ENCODE peak calls at places on chromosome 1, in seven cellular contexts. One of them, this sample, is unnamed.

GRCh38 chr1:39294531-39294930 is 90.0 kb downstream of the MACF1 start:
- DNase-seq in ACHN: no peak
- DNase-seq in left cardiac atrium: no peak
- DNase-seq in progenitor cell of endocrine pancreas: no peak
- DNase-seq in H1: no peak
- DNase-seq in KBM-7: no peak
- DNase-seq in aorta: no peak
- DNase-seq in this sample: no peak

GRCh38 chr1:205313681-205314308 is 7.8 kb downstream of the NUAK2 start:
- DNase-seq in progenitor cell of endocrine pancreas: peak
- DNase-seq in KBM-7: peak
- DNase-seq in H1: peak
- DNase-seq in ACHN: no peak
- DNase-seq in left cardiac atrium: peak
- DNase-seq in aorta: peak
- DNase-seq in this sample: peak

GRCh38 chr1:45325816-45326506 is 734 bp upstream of the HPDL start:
- DNase-seq in aorta: no peak
- DNase-seq in H1: no peak
- DNase-seq in left cardiac atrium: no peak
- DNase-seq in ACHN: peak
- DNase-seq in progenitor cell of endocrine pancreas: no peak
- DNase-seq in KBM-7: no peak
- DNase-seq in this sample: no peak

GRCh38 chr1:206814716-206815341 is 42.5 kb upstream of the IL10 start:
- DNase-seq in progenitor cell of endocrine pancreas: no peak
- DNase-seq in KBM-7: no peak
- DNase-seq in aorta: no peak
- DNase-seq in ACHN: peak
- DNase-seq in H1: no peak
- DNase-seq in left cardiac atrium: no peak
- DNase-seq in this sample: no peak

GRCh38 chr1:108686609-108687313 is 5.3 kb upstream of the PRPF38B start:
- DNase-seq in KBM-7: no peak
- DNase-seq in H1: no peak
- DNase-seq in ACHN: no peak
- DNase-seq in left cardiac atrium: no peak
- DNase-seq in progenitor cell of endocrine pancreas: no peak
- DNase-seq in aorta: no peak
- DNase-seq in this sample: no peak

GRCh38 chr1:80987106-80987505 is 813.6 kb upstream of the ADGRL2 start:
- DNase-seq in left cardiac atrium: no peak
- DNase-seq in H1: no peak
- DNase-seq in KBM-7: no peak
- DNase-seq in ACHN: no peak
- DNase-seq in aorta: no peak
- DNase-seq in progenitor cell of endocrine pancreas: no peak
- DNase-seq in this sample: no peak

GRCh38 chr1:245742891-245743290 is 588.1 kb downstream of the KIF26B start:
- DNase-seq in progenitor cell of endocrine pancreas: no peak
- DNase-seq in KBM-7: no peak
- DNase-seq in ACHN: peak
- DNase-seq in left cardiac atrium: no peak
- DNase-seq in H1: no peak
- DNase-seq in aorta: no peak
- DNase-seq in this sample: peak

GRCh38 chr1:31397360-31398095 is 15.5 kb upstream of the SERINC2 start:
- DNase-seq in progenitor cell of endocrine pancreas: no peak
- DNase-seq in ACHN: no peak
- DNase-seq in aorta: no peak
- DNase-seq in KBM-7: no peak
- DNase-seq in H1: no peak
- DNase-seq in left cardiac atrium: no peak
- DNase-seq in this sample: no peak

GRCh38 chr1:153626929-153627796 is at the start of gene S100A13:
- DNase-seq in ACHN: peak
- DNase-seq in progenitor cell of endocrine pancreas: peak
- DNase-seq in aorta: peak
- DNase-seq in left cardiac atrium: peak
- DNase-seq in H1: peak
- DNase-seq in KBM-7: peak
- DNase-seq in this sample: peak

GRCh38 chr1:234467821-234468220 is 11.2 kb downstream of the TARBP1 start:
- DNase-seq in KBM-7: no peak
- DNase-seq in left cardiac atrium: no peak
- DNase-seq in progenitor cell of endocrine pancreas: no peak
- DNase-seq in H1: no peak
- DNase-seq in aorta: no peak
- DNase-seq in ACHN: no peak
- DNase-seq in this sample: no peak

GRCh38 chr1:30976143-30976542 is 67.6 kb upstream of the SDC3 start:
- DNase-seq in left cardiac atrium: no peak
- DNase-seq in H1: no peak
- DNase-seq in progenitor cell of endocrine pancreas: no peak
- DNase-seq in ACHN: peak
- DNase-seq in KBM-7: no peak
- DNase-seq in aorta: no peak
- DNase-seq in this sample: no peak

GRCh38 chr1:224217655-224218615 is 34.9 kb downstream of the DEGS1 start:
- DNase-seq in H1: no peak
- DNase-seq in ACHN: no peak
- DNase-seq in KBM-7: peak
- DNase-seq in aorta: no peak
- DNase-seq in left cardiac atrium: no peak
- DNase-seq in progenitor cell of endocrine pancreas: no peak
- DNase-seq in this sample: no peak

GRCh38 chr1:10791117-10791951 is 5.1 kb downstream of the CASZ1 start:
- DNase-seq in aorta: no peak
- DNase-seq in ACHN: no peak
- DNase-seq in progenitor cell of endocrine pancreas: no peak
- DNase-seq in left cardiac atrium: no peak
- DNase-seq in KBM-7: peak
- DNase-seq in H1: no peak
- DNase-seq in this sample: peak

GRCh38 chr1:175373786-175374623 is 181.4 kb upstream of the KIAA0040 start:
- DNase-seq in left cardiac atrium: no peak
- DNase-seq in ACHN: peak
- DNase-seq in H1: peak
- DNase-seq in KBM-7: peak
- DNase-seq in aorta: no peak
- DNase-seq in progenitor cell of endocrine pancreas: peak
- DNase-seq in this sample: peak

GRCh38 chr1:113415256-113416189 is 25.2 kb downstream of the MAGI3 start:
- DNase-seq in progenitor cell of endocrine pancreas: no peak
- DNase-seq in left cardiac atrium: no peak
- DNase-seq in H1: no peak
- DNase-seq in KBM-7: peak
- DNase-seq in ACHN: no peak
- DNase-seq in aorta: no peak
- DNase-seq in this sample: no peak

GRCh38 chr1:25773441-25774125 is 26.4 kb upstream of the SELENON start:
- DNase-seq in H1: no peak
- DNase-seq in left cardiac atrium: no peak
- DNase-seq in KBM-7: no peak
- DNase-seq in aorta: no peak
- DNase-seq in progenitor cell of endocrine pancreas: peak
- DNase-seq in ACHN: peak
- DNase-seq in this sample: no peak

GRCh38 chr1:31976401-31976800 is 37.3 kb upstream of the KHDRBS1 start:
- DNase-seq in left cardiac atrium: no peak
- DNase-seq in ACHN: no peak
- DNase-seq in progenitor cell of endocrine pancreas: no peak
- DNase-seq in KBM-7: no peak
- DNase-seq in aorta: no peak
- DNase-seq in H1: no peak
- DNase-seq in this sample: no peak

GRCh38 chr1:5494518-5494917 is 497.7 kb downstream of the NPHP4 start:
- DNase-seq in progenitor cell of endocrine pancreas: no peak
- DNase-seq in aorta: peak
- DNase-seq in left cardiac atrium: no peak
- DNase-seq in KBM-7: no peak
- DNase-seq in H1: no peak
- DNase-seq in ACHN: no peak
- DNase-seq in this sample: no peak

This sample was measured in DMS153.